ENCODE peak calls at places on chromosomes 7 and 10, in six cellular contexts. One of them, this sample, is unnamed.

GRCh38 chr7:96949766-96950165 is 55.6 kb upstream of the DLX6 start:
- DNase-seq in body of pancreas: peak
- DNase-seq in heart left ventricle: no peak
- DNase-seq in adrenal gland: no peak
- DNase-seq in stomach: no peak
- DNase-seq in upper lobe of left lung: no peak
- DNase-seq in this sample: no peak

GRCh38 chr10:79007843-79008319 is 60.9 kb upstream of the ZMIZ1 start:
- DNase-seq in adrenal gland: no peak
- DNase-seq in stomach: no peak
- DNase-seq in body of pancreas: no peak
- DNase-seq in upper lobe of left lung: no peak
- DNase-seq in heart left ventricle: no peak
- DNase-seq in this sample: no peak

GRCh38 chr7:107815254-107815882 is 12.3 kb upstream of the SLC26A3 start:
- DNase-seq in stomach: no peak
- DNase-seq in body of pancreas: no peak
- DNase-seq in adrenal gland: no peak
- DNase-seq in upper lobe of left lung: no peak
- DNase-seq in heart left ventricle: no peak
- DNase-seq in this sample: no peak

GRCh38 chr7:92485267-92485892 is 7.6 kb upstream of the ERVW-1 start:
- DNase-seq in stomach: no peak
- DNase-seq in body of pancreas: no peak
- DNase-seq in heart left ventricle: no peak
- DNase-seq in adrenal gland: no peak
- DNase-seq in upper lobe of left lung: no peak
- DNase-seq in this sample: no peak

GRCh38 chr7:151658778-151659177 is 139.1 kb upstream of the RHEB start:
- DNase-seq in stomach: no peak
- DNase-seq in upper lobe of left lung: no peak
- DNase-seq in heart left ventricle: no peak
- DNase-seq in adrenal gland: no peak
- DNase-seq in body of pancreas: no peak
- DNase-seq in this sample: no peak

GRCh38 chr7:22399091-22399490 is 42.1 kb upstream of the RAPGEF5 start:
- DNase-seq in upper lobe of left lung: no peak
- DNase-seq in adrenal gland: no peak
- DNase-seq in body of pancreas: no peak
- DNase-seq in stomach: no peak
- DNase-seq in heart left ventricle: no peak
- DNase-seq in this sample: no peak

GRCh38 chr10:86815035-86815617 is 58.7 kb downstream of the BMPR1A start:
- DNase-seq in stomach: no peak
- DNase-seq in adrenal gland: no peak
- DNase-seq in body of pancreas: no peak
- DNase-seq in heart left ventricle: no peak
- DNase-seq in upper lobe of left lung: no peak
- DNase-seq in this sample: no peak

GRCh38 chr7:85840532-85840931 is 653.7 kb upstream of the SEMA3D start:
- DNase-seq in upper lobe of left lung: no peak
- DNase-seq in heart left ventricle: no peak
- DNase-seq in body of pancreas: no peak
- DNase-seq in stomach: no peak
- DNase-seq in adrenal gland: no peak
- DNase-seq in this sample: no peak

GRCh38 chr7:8113184-8113583 is 144.6 kb downstream of the GLCCI1 start:
- DNase-seq in stomach: no peak
- DNase-seq in body of pancreas: no peak
- DNase-seq in upper lobe of left lung: no peak
- DNase-seq in adrenal gland: no peak
- DNase-seq in heart left ventricle: no peak
- DNase-seq in this sample: no peak

GRCh38 chr10:31467791-31468535 is 148.9 kb downstream of the ZEB1 start:
- DNase-seq in body of pancreas: peak
- DNase-seq in upper lobe of left lung: no peak
- DNase-seq in heart left ventricle: no peak
- DNase-seq in adrenal gland: no peak
- DNase-seq in stomach: peak
- DNase-seq in this sample: peak

GRCh38 chr7:110804501-110804900 is 286.4 kb upstream of the LRRN3 start:
- DNase-seq in body of pancreas: no peak
- DNase-seq in heart left ventricle: no peak
- DNase-seq in adrenal gland: no peak
- DNase-seq in stomach: no peak
- DNase-seq in upper lobe of left lung: no peak
- DNase-seq in this sample: no peak

GRCh38 chr7:81447351-81447952 is 322.4 kb downstream of the HGF start:
- DNase-seq in heart left ventricle: no peak
- DNase-seq in body of pancreas: no peak
- DNase-seq in upper lobe of left lung: no peak
- DNase-seq in stomach: no peak
- DNase-seq in adrenal gland: no peak
- DNase-seq in this sample: peak

GRCh38 chr10:69202332-69202731 is 17.8 kb upstream of the HKDC1 start:
- DNase-seq in stomach: no peak
- DNase-seq in body of pancreas: no peak
- DNase-seq in upper lobe of left lung: no peak
- DNase-seq in heart left ventricle: no peak
- DNase-seq in adrenal gland: no peak
- DNase-seq in this sample: no peak

GRCh38 chr7:98265841-98266271 is 13.8 kb upstream of the TECPR1 start:
- DNase-seq in body of pancreas: no peak
- DNase-seq in stomach: no peak
- DNase-seq in heart left ventricle: no peak
- DNase-seq in adrenal gland: no peak
- DNase-seq in upper lobe of left lung: no peak
- DNase-seq in this sample: no peak

GRCh38 chr7:151087247-151088018 is 1.2 kb downstream of the AGAP3 start:
- DNase-seq in adrenal gland: peak
- DNase-seq in body of pancreas: peak
- DNase-seq in stomach: peak
- DNase-seq in upper lobe of left lung: peak
- DNase-seq in heart left ventricle: peak
- DNase-seq in this sample: peak

GRCh38 chr7:98400538-98401427 is at the start of gene BAIAP2L1:
- DNase-seq in heart left ventricle: peak
- DNase-seq in body of pancreas: peak
- DNase-seq in upper lobe of left lung: peak
- DNase-seq in stomach: peak
- DNase-seq in adrenal gland: peak
- DNase-seq in this sample: peak

GRCh38 chr7:99599836-99600235 is 1.8 kb downstream of the TMEM225B start:
- DNase-seq in adrenal gland: peak
- DNase-seq in stomach: no peak
- DNase-seq in upper lobe of left lung: no peak
- DNase-seq in heart left ventricle: no peak
- DNase-seq in body of pancreas: no peak
- DNase-seq in this sample: no peak

GRCh38 chr10:89591796-89592271 is 53.2 kb downstream of the PANK1 start:
- DNase-seq in heart left ventricle: peak
- DNase-seq in upper lobe of left lung: no peak
- DNase-seq in adrenal gland: peak
- DNase-seq in stomach: no peak
- DNase-seq in body of pancreas: peak
- DNase-seq in this sample: no peak

GRCh38 chr10:110414563-110415309 is 83.0 kb upstream of the DUSP5 start:
- DNase-seq in upper lobe of left lung: no peak
- DNase-seq in stomach: peak
- DNase-seq in heart left ventricle: no peak
- DNase-seq in body of pancreas: peak
- DNase-seq in adrenal gland: no peak
- DNase-seq in this sample: peak

GRCh38 chr10:49139866-49140195 is 6.0 kb upstream of the FAM170B start:
- DNase-seq in upper lobe of left lung: no peak
- DNase-seq in stomach: no peak
- DNase-seq in body of pancreas: no peak
- DNase-seq in heart left ventricle: no peak
- DNase-seq in adrenal gland: peak
- DNase-seq in this sample: no peak

GRCh38 chr7:125195156-125195555 is 265.5 kb upstream of the POT1 start:
- DNase-seq in heart left ventricle: no peak
- DNase-seq in stomach: no peak
- DNase-seq in adrenal gland: no peak
- DNase-seq in body of pancreas: no peak
- DNase-seq in upper lobe of left lung: no peak
- DNase-seq in this sample: no peak

GRCh38 chr7:143381427-143382125 is 431 bp downstream of the ZYX start:
- DNase-seq in upper lobe of left lung: peak
- DNase-seq in heart left ventricle: peak
- DNase-seq in adrenal gland: peak
- DNase-seq in stomach: peak
- DNase-seq in body of pancreas: peak
- DNase-seq in this sample: peak

GRCh38 chr10:121694966-121695340 is 96.7 kb upstream of the FGFR2 start:
- DNase-seq in adrenal gland: no peak
- DNase-seq in heart left ventricle: no peak
- DNase-seq in stomach: no peak
- DNase-seq in body of pancreas: no peak
- DNase-seq in upper lobe of left lung: no peak
- DNase-seq in this sample: no peak

GRCh38 chr7:132380065-132380464 is 196.2 kb downstream of the PLXNA4 start:
- DNase-seq in upper lobe of left lung: no peak
- DNase-seq in adrenal gland: peak
- DNase-seq in body of pancreas: peak
- DNase-seq in heart left ventricle: peak
- DNase-seq in stomach: no peak
- DNase-seq in this sample: no peak

GRCh38 chr7:22625251-22625650 is 101.7 kb upstream of the IL6 start:
- DNase-seq in heart left ventricle: no peak
- DNase-seq in stomach: no peak
- DNase-seq in adrenal gland: no peak
- DNase-seq in body of pancreas: no peak
- DNase-seq in upper lobe of left lung: no peak
- DNase-seq in this sample: no peak

GRCh38 chr7:19413444-19413965 is 268.3 kb upstream of the FERD3L start:
- DNase-seq in stomach: no peak
- DNase-seq in upper lobe of left lung: no peak
- DNase-seq in body of pancreas: no peak
- DNase-seq in adrenal gland: no peak
- DNase-seq in heart left ventricle: no peak
- DNase-seq in this sample: no peak

GRCh38 chr10:98314577-98315284 is 46.7 kb upstream of the LOXL4 start:
- DNase-seq in upper lobe of left lung: no peak
- DNase-seq in adrenal gland: peak
- DNase-seq in body of pancreas: no peak
- DNase-seq in stomach: peak
- DNase-seq in heart left ventricle: no peak
- DNase-seq in this sample: no peak

GRCh38 chr10:113854757-113855626 is 531 bp downstream of the NHLRC2 start:
- DNase-seq in body of pancreas: peak
- DNase-seq in heart left ventricle: peak
- DNase-seq in stomach: peak
- DNase-seq in adrenal gland: peak
- DNase-seq in upper lobe of left lung: peak
- DNase-seq in this sample: peak
- TF ChIP-seq POLR2A in body of pancreas: peak
- TF ChIP-seq POLR2A in heart left ventricle: peak
- TF ChIP-seq POLR2A in stomach: no peak
- TF ChIP-seq POLR2A in adrenal gland: peak
- TF ChIP-seq POLR2A in upper lobe of left lung: peak
- TF ChIP-seq POLR2A in this sample: peak

GRCh38 chr7:77537595-77538185 is 595 bp downstream of the PTPN12 start:
- DNase-seq in heart left ventricle: peak
- DNase-seq in body of pancreas: peak
- DNase-seq in upper lobe of left lung: peak
- DNase-seq in stomach: peak
- DNase-seq in adrenal gland: peak
- DNase-seq in this sample: peak
- TF ChIP-seq POLR2A in heart left ventricle: no peak
- TF ChIP-seq POLR2A in body of pancreas: no peak
- TF ChIP-seq POLR2A in upper lobe of left lung: no peak
- TF ChIP-seq POLR2A in stomach: no peak
- TF ChIP-seq POLR2A in adrenal gland: no peak
- TF ChIP-seq POLR2A in this sample: peak

GRCh38 chr7:106062006-106062405 is 50.1 kb downstream of the SYPL1 start:
- DNase-seq in stomach: no peak
- DNase-seq in heart left ventricle: no peak
- DNase-seq in adrenal gland: no peak
- DNase-seq in upper lobe of left lung: peak
- DNase-seq in body of pancreas: no peak
- DNase-seq in this sample: no peak
- TF ChIP-seq POLR2A in stomach: no peak
- TF ChIP-seq POLR2A in heart left ventricle: no peak
- TF ChIP-seq POLR2A in adrenal gland: no peak
- TF ChIP-seq POLR2A in upper lobe of left lung: no peak
- TF ChIP-seq POLR2A in body of pancreas: no peak
- TF ChIP-seq POLR2A in this sample: no peak

GRCh38 chr7:155298288-155298833 is 683 bp downstream of the INSIG1 start:
- DNase-seq in upper lobe of left lung: peak
- DNase-seq in heart left ventricle: no peak
- DNase-seq in body of pancreas: peak
- DNase-seq in adrenal gland: peak
- DNase-seq in stomach: no peak
- DNase-seq in this sample: no peak

GRCh38 chr7:155295511-155295910 is 2.2 kb upstream of the INSIG1 start:
- DNase-seq in upper lobe of left lung: no peak
- DNase-seq in stomach: no peak
- DNase-seq in body of pancreas: no peak
- DNase-seq in adrenal gland: no peak
- DNase-seq in heart left ventricle: no peak
- DNase-seq in this sample: no peak

GRCh38 chr7:155296788-155297516 is 726 bp upstream of the INSIG1 start:
- DNase-seq in adrenal gland: peak
- DNase-seq in body of pancreas: peak
- DNase-seq in heart left ventricle: peak
- DNase-seq in upper lobe of left lung: no peak
- DNase-seq in stomach: peak
- DNase-seq in this sample: peak

GRCh38 chr7:155297517-155298287 is at the start of gene INSIG1:
- DNase-seq in upper lobe of left lung: peak
- DNase-seq in heart left ventricle: peak
- DNase-seq in stomach: peak
- DNase-seq in adrenal gland: peak
- DNase-seq in body of pancreas: peak
- DNase-seq in this sample: peak

DNA sequence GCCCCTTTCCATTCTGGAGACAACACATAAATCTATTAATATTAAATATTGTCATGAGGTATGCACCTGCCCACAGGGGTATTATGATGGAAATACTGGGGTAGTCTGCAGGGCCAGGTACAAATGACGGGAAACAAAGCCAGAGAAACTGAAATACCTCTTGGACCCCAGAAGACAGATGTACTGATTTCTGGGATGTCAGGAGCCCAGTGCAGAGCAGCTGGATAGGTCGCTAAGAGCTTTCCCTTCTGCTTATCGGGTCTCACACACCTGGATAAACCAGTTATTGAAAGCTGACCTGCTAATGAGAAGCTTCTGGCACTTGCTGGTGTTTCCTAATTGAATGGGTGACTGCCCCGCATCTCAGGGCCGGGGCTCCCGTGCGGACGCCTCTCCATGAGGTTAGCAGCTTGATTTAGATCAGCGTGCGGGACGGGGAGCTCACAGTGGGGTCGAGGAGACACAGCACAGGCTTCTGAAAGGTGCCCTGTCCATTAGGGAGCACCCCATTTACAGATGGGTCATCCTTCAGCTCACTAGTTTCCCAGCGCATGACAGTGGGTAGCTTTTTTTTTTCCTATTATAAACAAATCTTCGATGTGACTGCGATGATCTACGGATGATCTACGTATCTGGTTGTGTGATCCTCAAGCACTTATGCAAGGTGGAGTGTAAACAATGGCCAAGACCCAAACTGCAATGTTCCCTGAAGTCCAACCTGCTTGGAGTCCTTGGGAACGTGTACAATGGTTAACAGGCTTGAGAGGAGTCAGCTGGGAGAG is 1.5 kb upstream of the INSIG1 start:
- DNase-seq in stomach: no peak
- DNase-seq in adrenal gland: no peak
- DNase-seq in body of pancreas: peak
- DNase-seq in heart left ventricle: no peak
- DNase-seq in upper lobe of left lung: no peak
- DNase-seq in this sample: no peak
- TF ChIP-seq POLR2A in stomach: no peak
- TF ChIP-seq POLR2A in adrenal gland: no peak
- TF ChIP-seq POLR2A in body of pancreas: no peak
- TF ChIP-seq POLR2A in heart left ventricle: no peak
- TF ChIP-seq POLR2A in upper lobe of left lung: no peak
- TF ChIP-seq POLR2A in this sample: no peak